ENCODE peak calls at places on chromosomes 1 and 21, in nine cellular contexts. F is neural progenitor cell, N is Caki2, O is astrocyte, P is psoas muscle, I is epithelial cell of esophagus, T is NCI-H446, D is mesenchymal stem cell, G is iPS-NIHi11. B is an unnamed sample.

GRCh38 chr1:63931468-63931867 is 157.7 kb downstream of the ROR1 start:
- DNase-seq in F (no peak), O (peak), I (peak), P (no peak), N (no peak), G (no peak), T (no peak), D (peak), B (no peak)

GRCh38 chr21:37915516-37915915 is 741 bp downstream of the KCNJ6 start:
- DNase-seq in D (no peak), T (no peak), N (no peak), G (peak), O (no peak), F (peak), P (no peak), I (no peak), B (no peak)

GRCh38 chr1:1381294-1381693 is 6.3 kb upstream of the AURKAIP1 start:
- DNase-seq in N (no peak), P (no peak), D (no peak), I (no peak), G (no peak), F (no peak), O (no peak), T (no peak), B (no peak)

GRCh38 chr1:237864338-237865244 is 26.1 kb downstream of the ZP4 start:
- DNase-seq in O (no peak), P (peak), D (peak), N (peak), T (peak), F (peak), I (peak), G (peak), B (no peak)

GRCh38 chr1:920008-920407 is 3.7 kb upstream of the SAMD11 start:
- DNase-seq in T (no peak), N (no peak), I (no peak), P (no peak), F (no peak), G (no peak), O (no peak), D (no peak), B (no peak)

GRCh38 chr1:92484472-92485373 is 2.0 kb downstream of the GFI1 start:
- DNase-seq in G (peak), F (peak), N (no peak), D (peak), P (peak), T (peak), O (no peak), I (no peak), B (peak)

GRCh38 chr1:222798975-222799374 is 15.9 kb upstream of the DISP1 start:
- DNase-seq in G (no peak), I (no peak), N (no peak), O (no peak), P (no peak), D (no peak), F (no peak), T (no peak), B (no peak)

GRCh38 chr21:37878946-37879660 is 37.2 kb downstream of the KCNJ6 start:
- DNase-seq in F (no peak), N (peak), O (peak), G (no peak), I (peak), P (no peak), D (peak), T (peak), B (no peak)

GRCh38 chr1:76281306-76281705 is 206.8 kb downstream of the ST6GALNAC3 start:
- DNase-seq in I (no peak), T (peak), D (no peak), N (no peak), F (no peak), O (no peak), G (no peak), P (no peak), B (no peak)

GRCh38 chr21:42983102-42983501 is 8.7 kb downstream of the PKNOX1 start:
- DNase-seq in T (no peak), N (no peak), P (no peak), I (no peak), G (no peak), D (no peak), F (no peak), O (no peak), B (no peak)

GRCh38 chr1:31515061-31515775 is 61.1 kb upstream of the TINAGL1 start:
- DNase-seq in N (no peak), F (no peak), D (no peak), O (no peak), T (no peak), P (no peak), G (no peak), I (peak), B (no peak)

GRCh38 chr1:167679714-167680113 is 42.1 kb upstream of the MPZL1 start:
- DNase-seq in T (no peak), G (no peak), D (no peak), I (no peak), O (no peak), F (no peak), N (no peak), P (no peak), B (no peak)

GRCh38 chr1:60425528-60425927 is 352.0 kb upstream of the C1orf87 start:
- DNase-seq in O (no peak), N (no peak), G (peak), I (peak), P (no peak), T (no peak), D (no peak), F (peak), B (no peak)

GRCh38 chr1:7289694-7290093 is 481.4 kb upstream of the VAMP3 start:
- DNase-seq in O (no peak), N (no peak), I (no peak), T (no peak), P (no peak), D (no peak), G (no peak), F (no peak), B (no peak)

GRCh38 chr1:77179632-77180031 is 39.6 kb downstream of the PIGK start:
- DNase-seq in P (no peak), D (no peak), F (no peak), I (no peak), O (no peak), N (no peak), G (no peak), T (no peak), B (no peak)

GRCh38 chr1:180397190-180397589 is 105.2 kb downstream of the ACBD6 start:
- DNase-seq in I (no peak), T (no peak), O (no peak), N (no peak), D (no peak), P (no peak), G (no peak), F (no peak), B (no peak)

GRCh38 chr1:155277070-155277895 is at the start of gene HCN3:
- DNase-seq in N (peak), D (peak), G (peak), P (peak), I (peak), T (peak), O (peak), F (peak), B (peak)

GRCh38 chr1:71565267-71565666 is 484.4 kb upstream of the ZRANB2 start:
- DNase-seq in G (no peak), P (peak), F (no peak), O (peak), D (peak), T (no peak), N (no peak), I (peak), B (no peak)

GRCh38 chr1:214551052-214551435 is 358 bp downstream of the PTPN14 start:
- DNase-seq in T (no peak), P (peak), O (no peak), F (peak), G (peak), D (no peak), I (no peak), N (no peak), B (no peak)

B was measured in CD4-positive, alpha-beta T cell.